ENCODE peak calls at places on chromosomes 4 and X, in nine cellular contexts. N, R, E, M, W, B, J, P and H are unnamed samples.

GRCh38 chr4:51906167-51906647 is 63.3 kb downstream of the DCUN1D4 start:
- DNase-seq in M (no peak), W (no peak), E (peak; percentile 49), P (no peak), R (peak; percentile 16), B (no peak), N (no peak), J (no peak), H (no peak)

GRCh38 chr4:83644677-83645639 is 109.0 kb downstream of the GPAT3 start:
- DNase-seq in E (peak; percentile 33), N (no peak), P (peak; percentile 14), B (peak; percentile 61), W (no peak), J (peak; percentile 66), M (peak; percentile 67), R (peak; percentile 19), H (peak; percentile 32)

GRCh38 chr4:169167958-169168357 is 102.8 kb downstream of the SH3RF1 start:
- DNase-seq in R (no peak), M (no peak), P (no peak), E (no peak), N (no peak), B (no peak), J (no peak), W (no peak), H (no peak)

GRCh38 chr4:129565214-129565613 is 469.3 kb downstream of the C4orf33 start:
- DNase-seq in W (no peak), B (no peak), E (no peak), N (no peak), M (no peak), R (no peak), P (no peak), J (no peak), H (no peak)

GRCh38 chr4:40475609-40476008 is 140.5 kb downstream of the CHRNA9 start:
- DNase-seq in B (no peak), P (no peak), J (no peak), M (no peak), E (no peak), W (no peak), R (no peak), N (no peak), H (no peak)

GRCh38 chr4:99657801-99658200 is at the start of gene C4orf54:
- DNase-seq in W (no peak), B (no peak), R (no peak), P (no peak), E (peak; percentile 41), J (no peak), M (peak; percentile 16), N (no peak), H (no peak)

GRCh38 chr4:162201673-162202072 is 37.9 kb upstream of the FSTL5 start:
- DNase-seq in E (peak; percentile 85), M (peak; percentile 58), W (no peak), N (no peak), P (no peak), B (no peak), R (no peak), J (no peak), H (no peak)

GRCh38 chrX:45515262-45516215 is 314.9 kb upstream of the DIPK2B start:
- DNase-seq in N (peak; percentile 48), P (peak; percentile 23), E (peak; percentile 87), B (peak; percentile 88), J (peak; percentile 94), R (no peak), M (peak; percentile 96), W (no peak), H (peak; percentile 93)

GRCh38 chr4:70721747-70722146 is at the start of gene RUFY3:
- DNase-seq in J (peak; percentile 93), E (peak; percentile 97), B (peak; percentile 94), N (peak; percentile 38), M (peak; percentile 93), R (no peak), W (no peak), P (peak; percentile 60), H (peak; percentile 80)

GRCh38 chrX:148310402-148311200 is 189.8 kb upstream of the AFF2 start:
- DNase-seq in P (no peak), R (no peak), M (no peak), N (no peak), W (no peak), B (no peak), J (no peak), E (no peak), H (no peak)

GRCh38 chr4:16827762-16828724 is 70.4 kb downstream of the LDB2 start:
- DNase-seq in R (no peak), N (peak; percentile 36), P (no peak), W (no peak), J (no peak), M (no peak), B (no peak), E (peak; percentile 26), H (no peak)

GRCh38 chr4:127309360-127310095 is 323.2 kb upstream of the INTU start:
- DNase-seq in W (no peak), E (peak; percentile 44), P (no peak), N (no peak), J (peak; percentile 43), M (peak; percentile 53), B (peak; percentile 49), R (no peak), H (no peak)

GRCh38 chr4:108783666-108784463 is 21.0 kb upstream of the ETNPPL start:
- DNase-seq in P (no peak), M (peak; percentile 20), R (no peak), E (no peak), B (peak; percentile 5), W (no peak), J (peak; percentile 42), N (no peak), H (no peak)

GRCh38 chrX:15107367-15107988 is 162.4 kb downstream of the ASB9 start:
- DNase-seq in N (no peak), R (no peak), M (peak; percentile 4), B (no peak), P (no peak), E (no peak), J (no peak), W (no peak), H (no peak)

GRCh38 chr4:165326831-165327210 is 648 bp upstream of the MSMO1 start:
- DNase-seq in N (no peak), R (no peak), M (no peak), W (no peak), P (peak; percentile 41), J (peak; percentile 55), B (peak; percentile 22), E (no peak), H (no peak)

GRCh38 chr4:710116-710515 is 4.5 kb downstream of the PCGF3 start:
- DNase-seq in B (no peak), J (no peak), W (no peak), R (no peak), P (no peak), E (no peak), N (no peak), M (no peak), H (no peak)

GRCh38 chrX:9534686-9535085 is 69.8 kb downstream of the TBL1X start:
- DNase-seq in B (peak; percentile 43), W (no peak), E (peak; percentile 43), P (no peak), N (no peak), J (peak; percentile 51), M (peak; percentile 4), R (no peak), H (peak; percentile 57)

GRCh38 chrX:68839771-68840170 is 10.9 kb downstream of the EFNB1 start:
- DNase-seq in B (no peak), R (no peak), W (no peak), E (no peak), M (no peak), J (no peak), P (no peak), N (no peak), H (no peak)